ENCODE peak calls at places on chromosomes 1 and 21, in seven cellular contexts. C is fibroblast of the aortic adventitia, U is RPMI7951, Y is upper lobe of right lung, H is activated gamma-delta T cell treated with Interleukin-2 at 50 U/mL for 16 hours, X is HT-29, O is C1 segment of cervical spinal cord. I is an unnamed sample.

GRCh38 chr1:201649776-201650607 is 111.1 kb downstream of the NAV1 start:
- DNase-seq in C (peak; percentile 77), U (peak; percentile 71), Y (peak; percentile 88), H (no peak), X (no peak), O (peak; percentile 20), I (no peak)

GRCh38 chr1:1908506-1908791 is 6.6 kb upstream of the CALML6 start:
- DNase-seq in C (no peak), U (no peak), Y (no peak), H (no peak), X (no peak), O (peak; percentile 63), I (no peak)

GRCh38 chr1:3477241-3478109 is 23.0 kb downstream of the ARHGEF16 start:
- DNase-seq in C (no peak), U (peak; percentile 24), Y (no peak), H (no peak), X (no peak), O (no peak), I (no peak)

GRCh38 chr1:187476671-187477070 is 647.9 kb downstream of the PLA2G4A start:
- DNase-seq in C (peak; percentile 6), U (no peak), Y (no peak), H (no peak), X (peak; percentile 23), O (no peak), I (no peak)

GRCh38 chr1:160416369-160416768 is 16.0 kb downstream of the VANGL2 start:
- DNase-seq in C (peak; percentile 33), U (peak; percentile 21), Y (no peak), H (no peak), X (peak; percentile 70), O (no peak), I (peak; percentile 6)

GRCh38 chr1:109783436-109783835 is 19.7 kb upstream of the EPS8L3 start:
- DNase-seq in C (peak; percentile 84), U (peak; percentile 82), Y (no peak), H (no peak), X (peak; percentile 80), O (no peak), I (peak; percentile 82)

GRCh38 chr1:188023206-188023605 is 1194.5 kb downstream of the PLA2G4A start:
- DNase-seq in C (no peak), U (no peak), Y (no peak), H (no peak), X (no peak), O (no peak), I (no peak)

GRCh38 chr1:9291914-9292360 is 757 bp upstream of the SPSB1 start:
- DNase-seq in C (peak; percentile 85), U (peak; percentile 74), Y (no peak), H (no peak), X (peak; percentile 86), O (no peak), I (no peak)

GRCh38 chr21:28768753-28769152 is 223.9 kb downstream of the LTN1 start:
- DNase-seq in C (no peak), U (no peak), Y (no peak), H (no peak), X (no peak), O (no peak), I (no peak)

GRCh38 chr1:204151562-204152309 is at the start of gene ETNK2:
- DNase-seq in C (no peak), U (peak; percentile 53), Y (peak; percentile 83), H (peak; percentile 49), X (no peak), O (no peak), I (no peak)

GRCh38 chr21:44293551-44294231 is 6.2 kb upstream of the PFKL start:
- DNase-seq in C (no peak), U (no peak), Y (no peak), H (peak; percentile 32), X (no peak), O (no peak), I (no peak)

GRCh38 chr1:55331355-55331754 is 116.2 kb upstream of the USP24 start:
- DNase-seq in C (no peak), U (peak; percentile 45), Y (no peak), H (no peak), X (no peak), O (no peak), I (no peak)

GRCh38 chr1:29282924-29283803 is 46.8 kb downstream of the PTPRU start:
- DNase-seq in C (peak; percentile 55), U (peak; percentile 55), Y (no peak), H (no peak), X (peak; percentile 59), O (no peak), I (peak; percentile 50)

GRCh38 chr21:27371688-27372331 is 404.9 kb upstream of the ADAMTS5 start:
- DNase-seq in C (peak; percentile 80), U (peak; percentile 11), Y (no peak), H (no peak), X (no peak), O (no peak), I (no peak)

GRCh38 chr1:87410771-87411170 is 82.1 kb downstream of the LMO4 start:
- DNase-seq in C (no peak), U (peak; percentile 85), Y (no peak), H (no peak), X (no peak), O (no peak), I (no peak)

GRCh38 chr1:170494369-170494768 is 37.6 kb upstream of the GORAB start:
- DNase-seq in C (peak; percentile 86), U (peak; percentile 87), Y (no peak), H (no peak), X (no peak), O (no peak), I (no peak)

GRCh38 chr1:10613340-10613739 is 138.6 kb downstream of the PEX14 start:
- DNase-seq in C (no peak), U (no peak), Y (no peak), H (no peak), X (no peak), O (no peak), I (no peak)

GRCh38 chr1:157156058-157156541 is 17.9 kb upstream of the ETV3 start:
- DNase-seq in C (peak; percentile 68), U (peak; percentile 50), Y (peak; percentile 84), H (peak; percentile 77), X (peak; percentile 74), O (peak; percentile 18), I (no peak)

GRCh38 chr1:209248649-209249279 is 334.8 kb upstream of the CAMK1G start:
- DNase-seq in C (peak; percentile 77), U (peak; percentile 47), Y (no peak), H (peak; percentile 28), X (peak; percentile 88), O (peak; percentile 11), I (peak; percentile 30)

GRCh38 chr21:33850985-33851384 is 64.6 kb downstream of the ATP5PO start:
- DNase-seq in C (no peak), U (no peak), Y (no peak), H (no peak), X (no peak), O (no peak), I (no peak)

GRCh38 chr1:66262233-66262632 is 271.7 kb upstream of the SGIP1 start:
- DNase-seq in C (peak; percentile 80), U (peak; percentile 97), Y (no peak), H (no peak), X (no peak), O (no peak), I (no peak)

GRCh38 chr21:29053011-29053553 is 20.4 kb downstream of the CCT8 start:
- DNase-seq in C (no peak), U (no peak), Y (no peak), H (no peak), X (no peak), O (no peak), I (no peak)

GRCh38 chr1:29279896-29280779 is 43.8 kb downstream of the PTPRU start:
- DNase-seq in C (peak; percentile 48), U (peak; percentile 68), Y (no peak), H (no peak), X (no peak), O (no peak), I (no peak)

GRCh38 chr21:35508389-35508888 is 459.3 kb upstream of the RUNX1 start:
- DNase-seq in C (peak; percentile 62), U (peak; percentile 93), Y (peak; percentile 80), H (no peak), X (peak; percentile 63), O (no peak), I (no peak)

GRCh38 chr1:178581351-178581951 is 68.5 kb downstream of the TEX35 start:
- DNase-seq in C (no peak), U (no peak), Y (no peak), H (no peak), X (no peak), O (no peak), I (no peak)

GRCh38 chr1:63892632-63893395 is 119.0 kb downstream of the ROR1 start:
- DNase-seq in C (peak; percentile 61), U (peak; percentile 91), Y (no peak), H (no peak), X (no peak), O (peak; percentile 89), I (no peak)